ENCODE peak calls at places on chromosome 13, in nine cellular contexts. F is thoracic aorta, K is ovary, R is H1, C is IMR-90, H is ascending aorta, W is right atrium auricular region, E is left lung, V is brain microvascular endothelial cell. L is an unnamed sample.

GRCh38 chr13:21203132-21203531 is 26.7 kb downstream of the MRPL57 start:
- DNase-seq in R (no peak), C (peak), W (no peak), E (no peak), F (no peak), K (no peak), H (no peak), V (peak), L (no peak)

GRCh38 chr13:60591348-60591747 is 194.3 kb downstream of the TDRD3 start:
- DNase-seq in R (no peak), E (no peak), H (no peak), C (peak), K (no peak), W (no peak), F (no peak), V (peak), L (no peak)

GRCh38 chr13:61508936-61509335 is 93.3 kb upstream of the PCDH20 start:
- DNase-seq in V (no peak), R (no peak), C (no peak), W (no peak), H (no peak), F (no peak), K (no peak), E (no peak), L (no peak)

GRCh38 chr13:73064991-73065390 is 6.2 kb downstream of the KLF5 start:
- DNase-seq in K (no peak), W (no peak), F (no peak), V (no peak), H (no peak), E (no peak), R (no peak), C (no peak), L (no peak)

GRCh38 chr13:92901739-92902138 is 324.9 kb upstream of the GPC6 start:
- DNase-seq in R (no peak), H (no peak), V (no peak), F (no peak), K (no peak), E (no peak), W (no peak), C (no peak), L (no peak)

GRCh38 chr13:106354961-106355360 is 180.5 kb downstream of the EFNB2 start:
- DNase-seq in F (no peak), C (no peak), V (no peak), R (no peak), H (no peak), K (no peak), W (no peak), E (no peak), L (no peak)

GRCh38 chr13:72384879-72385278 is 342.6 kb downstream of the MZT1 start:
- DNase-seq in H (no peak), K (no peak), V (peak), R (no peak), W (no peak), C (peak), F (no peak), E (no peak), L (no peak)

GRCh38 chr13:95292622-95293021 is 8.6 kb downstream of the ABCC4 start:
- DNase-seq in R (no peak), C (no peak), W (no peak), V (no peak), H (no peak), F (no peak), E (no peak), K (no peak), L (no peak)

GRCh38 chr13:113971471-113972231 is 2.2 kb downstream of the C13orf46 start:
- DNase-seq in W (no peak), K (no peak), H (no peak), E (peak), R (no peak), C (no peak), V (no peak), F (peak), L (no peak)

GRCh38 chr13:60261432-60262351 is 98.0 kb upstream of the DIAPH3 start:
- DNase-seq in V (no peak), C (no peak), R (peak), E (no peak), W (no peak), H (no peak), F (no peak), K (no peak), L (no peak)

GRCh38 chr13:21079761-21080730 is 18.7 kb upstream of the LATS2 start:
- DNase-seq in H (no peak), C (peak), E (no peak), F (no peak), V (peak), R (no peak), W (peak), K (no peak), L (no peak)

GRCh38 chr13:58369941-58370340 is 738.4 kb downstream of the PCDH17 start:
- DNase-seq in R (no peak), H (no peak), W (no peak), V (no peak), K (no peak), E (no peak), F (no peak), C (no peak), L (no peak)

GRCh38 chr13:81051873-81052272 is 710.9 kb upstream of the SPRY2 start:
- DNase-seq in W (no peak), E (no peak), F (no peak), H (no peak), R (no peak), C (no peak), K (no peak), V (no peak), L (no peak)

GRCh38 chr13:106369091-106369490 is 166.4 kb downstream of the EFNB2 start:
- DNase-seq in F (no peak), W (no peak), V (no peak), C (no peak), E (no peak), H (no peak), R (no peak), K (no peak), L (no peak)

GRCh38 chr13:111050539-111050879 is 64.6 kb upstream of the ARHGEF7 start:
- DNase-seq in H (no peak), R (no peak), W (no peak), C (no peak), E (no peak), F (no peak), V (no peak), K (no peak), L (peak)

GRCh38 chr13:47932953-47933687 is 68.0 kb downstream of the SUCLA2 start:
- DNase-seq in H (no peak), C (no peak), W (no peak), R (no peak), E (no peak), K (no peak), F (no peak), V (no peak), L (no peak)

GRCh38 chr13:108621421-108621820 is 8.0 kb upstream of the MYO16 start:
- DNase-seq in E (no peak), W (no peak), R (no peak), H (no peak), C (no peak), K (no peak), F (no peak), V (no peak), L (no peak)

DNA sequence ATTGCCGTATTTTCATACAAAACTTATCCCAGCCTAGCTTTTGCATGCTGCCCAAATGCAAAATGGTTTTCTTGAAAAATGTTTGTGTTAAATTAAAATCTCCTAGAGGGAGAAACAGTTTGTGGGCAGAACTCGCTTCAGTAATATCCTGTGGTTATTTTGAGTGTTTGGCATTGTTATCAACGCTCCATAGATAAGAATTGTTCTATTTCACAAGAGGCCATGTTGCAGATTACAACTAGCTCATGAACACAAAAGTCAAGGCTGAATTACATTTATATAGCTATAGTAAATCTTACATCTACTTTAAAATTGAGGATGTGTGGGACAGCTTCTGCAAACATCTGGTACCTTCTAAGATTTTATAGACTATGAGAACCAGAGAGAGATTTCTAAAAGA is 447.9 kb downstream of the DCT start:
- DNase-seq in R (no peak), W (no peak), C (peak), E (no peak), H (no peak), K (no peak), F (no peak), V (no peak), L (no peak)
- H3K27ac ChIP-seq in R (no peak), W (no peak), C (no peak), E (no peak), H (no peak), K (no peak), F (no peak), V (no peak), L (no peak)

DNA sequence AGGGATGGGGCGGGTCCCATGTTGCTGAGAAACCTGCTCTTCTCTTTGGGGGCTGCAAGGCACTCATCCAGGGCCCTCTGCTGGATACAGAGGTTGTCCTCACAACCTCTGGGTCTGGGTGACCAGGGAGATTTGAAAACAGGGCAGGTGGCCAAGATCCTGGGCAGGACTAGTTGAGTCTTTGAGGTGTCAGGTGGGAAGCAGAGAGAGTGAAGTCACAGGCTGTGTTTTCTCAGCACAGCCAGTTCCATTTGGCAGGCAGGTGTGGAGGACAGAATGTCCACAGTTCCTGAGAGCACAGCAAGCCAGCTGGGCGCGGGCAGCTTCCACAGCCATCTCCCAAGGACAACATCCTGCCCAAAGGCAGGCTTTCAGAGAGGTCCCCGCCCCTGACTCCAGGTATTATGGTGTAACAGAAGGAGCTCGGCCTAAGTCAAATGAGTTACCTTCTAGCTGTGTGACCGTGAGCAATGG is 118.8 kb downstream of the NUFIP1 start:
- DNase-seq in W (peak), R (no peak), K (no peak), V (no peak), C (no peak), H (peak), F (no peak), E (no peak), L (peak)
- TF ChIP-seq CTCF in W (peak), R (no peak), K (no peak), V (no peak), C (no peak), H (no peak), F (no peak), E (no peak), L (no peak)

DNA sequence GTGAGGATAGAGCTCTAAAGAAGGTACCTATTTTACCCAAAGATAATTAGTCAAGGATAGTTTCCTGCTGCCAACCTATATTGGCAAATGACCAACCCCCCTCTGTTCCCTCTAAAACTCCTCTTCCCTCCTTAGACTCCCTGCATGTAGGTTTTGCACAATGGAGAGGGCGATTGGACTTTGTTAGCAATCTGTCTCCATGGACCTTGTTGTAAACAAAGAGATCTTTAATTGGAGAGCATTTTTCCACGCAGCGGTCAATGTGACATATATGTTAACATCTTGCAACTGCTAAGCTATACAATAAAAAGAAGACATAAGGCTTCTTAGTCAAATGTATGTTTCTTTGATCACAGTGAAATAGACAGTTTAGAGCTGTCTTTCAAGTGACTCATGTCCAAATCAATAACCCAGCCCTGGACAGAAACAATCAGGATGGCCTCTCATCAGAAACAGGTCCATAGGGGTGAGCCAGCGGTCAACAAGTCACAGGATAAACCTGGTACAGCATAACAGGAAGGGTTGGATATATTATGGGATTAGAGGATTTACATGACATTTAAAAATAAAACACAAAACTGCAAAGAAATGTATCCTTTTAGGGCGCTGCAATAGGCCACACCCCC is 69.7 kb upstream of the UBL3 start:
- DNase-seq in F (no peak), H (no peak), W (no peak), C (no peak), E (no peak), R (no peak), V (no peak), K (no peak), L (no peak)
- H3K27ac ChIP-seq in F (no peak), H (no peak), W (no peak), C (no peak), E (no peak), R (no peak), V (no peak), K (no peak), L (no peak)

GRCh38 chr13:27022571-27023311 is 148.9 kb downstream of the USP12 start:
- DNase-seq in R (no peak), V (no peak), C (peak), K (no peak), E (no peak), W (no peak), F (no peak), H (no peak), L (peak)
- TF ChIP-seq CTCF in R (no peak), V (no peak), C (no peak), K (no peak), E (no peak), W (no peak), F (no peak), H (no peak), L (no peak)

GRCh38 chr13:41313659-41314197 is 2.7 kb downstream of the NAA16 start:
- DNase-seq in H (no peak), C (no peak), W (no peak), V (no peak), E (no peak), F (no peak), R (no peak), K (no peak), L (no peak)
- H3K27ac ChIP-seq in H (no peak), C (no peak), W (peak), V (no peak), E (no peak), F (no peak), R (no peak), K (no peak), L (no peak)

DNA sequence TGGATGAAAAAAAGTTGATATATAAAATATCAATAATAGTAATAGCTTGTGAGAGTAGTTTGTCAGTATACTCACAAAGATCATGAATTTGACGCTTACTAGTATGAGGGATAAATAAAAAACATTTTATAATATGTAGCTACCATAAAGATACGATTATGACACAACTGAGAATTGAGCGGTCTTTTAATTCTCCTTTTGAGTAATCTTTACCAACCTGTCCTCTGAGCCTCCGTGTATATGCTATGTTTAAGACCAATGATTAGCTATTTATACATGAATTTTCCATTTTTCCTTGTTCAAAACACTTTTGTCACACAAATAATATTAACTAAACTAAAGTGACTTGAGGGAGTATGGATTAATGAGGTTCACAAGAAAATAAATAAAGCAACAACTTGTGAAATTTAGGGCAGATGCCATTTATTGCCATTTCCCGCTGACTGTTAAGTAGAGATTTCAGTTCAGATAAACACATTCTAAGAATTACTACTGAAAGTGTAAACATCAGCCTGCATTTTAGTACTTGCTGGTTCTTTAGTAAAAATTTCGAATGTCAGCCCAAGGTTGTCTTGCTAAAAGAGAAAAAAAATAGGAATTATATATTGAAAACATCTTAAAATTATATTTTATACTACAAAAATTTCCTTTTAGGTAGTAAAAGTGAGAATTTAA is 6.2 kb upstream of the IRS2 start:
- DNase-seq in W (no peak), H (no peak), R (no peak), C (no peak), V (no peak), E (no peak), F (no peak), K (no peak), L (no peak)
- TF ChIP-seq CTCF in W (no peak), H (no peak), R (no peak), C (no peak), V (no peak), E (no peak), F (no peak), K (no peak), L (no peak)

GRCh38 chr13:24052547-24052981 is 108.0 kb upstream of the SPATA13 start:
- DNase-seq in K (peak), F (no peak), W (no peak), E (no peak), V (no peak), R (no peak), H (no peak), C (peak), L (no peak)
- H3K27ac ChIP-seq in K (peak), F (peak), W (peak), E (peak), V (no peak), R (no peak), H (peak), C (peak), L (no peak)

GRCh38 chr13:39765801-39766463 is 110.5 kb downstream of the COG6 start:
- DNase-seq in F (no peak), R (no peak), H (no peak), V (no peak), C (no peak), K (peak), W (no peak), E (no peak), L (no peak)
- TF ChIP-seq CTCF in F (no peak), R (peak), H (no peak), V (peak), C (peak), K (no peak), W (peak), E (no peak), L (no peak)

GRCh38 chr13:99075268-99076191 is 97.7 kb upstream of the DOCK9 start:
- DNase-seq in R (no peak), W (no peak), V (no peak), K (no peak), F (no peak), C (no peak), E (no peak), H (no peak), L (peak)
- H3K27ac ChIP-seq in R (no peak), W (no peak), V (no peak), K (no peak), F (no peak), C (no peak), E (no peak), H (no peak), L (no peak)

GRCh38 chr13:45626731-45627374 is 11.3 kb upstream of the ERICH6B start:
- DNase-seq in V (peak), F (no peak), C (no peak), R (no peak), E (no peak), H (no peak), W (no peak), K (no peak), L (no peak)

GRCh38 chr13:45621950-45622349 is 6.4 kb upstream of the ERICH6B start:
- DNase-seq in H (no peak), V (no peak), R (peak), E (no peak), C (no peak), K (no peak), W (no peak), F (no peak), L (no peak)

GRCh38 chr13:45627656-45628055 is 12.1 kb upstream of the ERICH6B start:
- DNase-seq in C (no peak), H (no peak), K (no peak), R (no peak), F (no peak), W (no peak), V (no peak), E (no peak), L (no peak)

GRCh38 chr13:45628094-45628493 is 12.6 kb upstream of the ERICH6B start:
- DNase-seq in K (no peak), W (no peak), E (no peak), V (no peak), R (no peak), H (no peak), F (no peak), C (no peak), L (no peak)

GRCh38 chr13:45623516-45624090 is 8.1 kb upstream of the ERICH6B start:
- DNase-seq in C (peak), R (no peak), F (no peak), H (no peak), W (no peak), E (no peak), V (no peak), K (no peak), L (no peak)
- TF ChIP-seq CTCF in C (peak), R (peak), F (no peak), H (no peak), W (peak), E (peak), V (peak), K (no peak), L (no peak)

L was measured in coronary artery.